ENCODE peak calls at places on chromosomes 3 and 15, in eight cellular contexts. O is frontal cortex, L is germinal center, P is bronchial epithelial cell, Z is activated B cell treated with CpG ODN at 0.5 μM for 24 hours, Q is NCI-H2081, I is NCI-H446, H is GDM1. K is an unnamed sample.

GRCh38 chr3:120171134-120171863 is 77.1 kb upstream of the GSK3B start:
- DNase-seq in I (no peak), P (no peak), H (no peak), L (no peak), Q (no peak), Z (no peak), O (no peak), K (no peak)

GRCh38 chr3:108528459-108529231 is 18.2 kb upstream of the MYH15 start:
- DNase-seq in P (no peak), O (no peak), Q (no peak), H (no peak), I (no peak), Z (no peak), L (no peak), K (no peak)

GRCh38 chr3:79515072-79515471 is 252.7 kb downstream of the ROBO1 start:
- DNase-seq in Z (no peak), O (no peak), H (no peak), I (no peak), L (no peak), P (no peak), Q (no peak), K (no peak)

GRCh38 chr3:23389089-23389488 is 186.0 kb downstream of the UBE2E2 start:
- DNase-seq in I (no peak), P (peak), Q (peak), H (no peak), O (no peak), Z (no peak), L (no peak), K (no peak)

GRCh38 chr3:56811545-56812202 is 9.9 kb upstream of the ARHGEF3 start:
- DNase-seq in Z (no peak), I (no peak), L (no peak), Q (no peak), H (no peak), P (peak), O (no peak), K (no peak)

GRCh38 chr3:126126811-126127431 is 43.0 kb upstream of the SLC41A3 start:
- DNase-seq in I (no peak), Q (no peak), L (no peak), Z (no peak), H (no peak), O (no peak), P (no peak), K (no peak)

GRCh38 chr15:68506071-68506470 is 72.7 kb upstream of the CORO2B start:
- DNase-seq in H (no peak), I (no peak), Z (no peak), O (no peak), Q (no peak), P (no peak), L (no peak), K (no peak)

GRCh38 chr3:166444756-166445155 is 607.5 kb upstream of the BCHE start:
- DNase-seq in P (peak), L (no peak), O (no peak), Q (no peak), H (no peak), I (peak), Z (no peak), K (no peak)

GRCh38 chr3:124837065-124837464 is 50.1 kb downstream of the ITGB5 start:
- DNase-seq in P (no peak), O (no peak), L (no peak), Q (no peak), Z (no peak), H (no peak), I (no peak), K (no peak)

K was measured in GM18507.